ENCODE peak calls at places on chromosomes 12 and 14, in five cellular contexts. One of them, this sample, is unnamed.

GRCh38 chr12:4579305-4580097 is 17.5 kb downstream of the DYRK4 start:
- DNase-seq in tibial artery: no peak
- DNase-seq in transverse colon: peak; percentile 25
- DNase-seq in ovary: no peak
- DNase-seq in fibroblast of lung: peak; percentile 15
- DNase-seq in this sample: no peak

GRCh38 chr12:95004610-95005009 is 1.1 kb upstream of the NDUFA12 start:
- DNase-seq in transverse colon: no peak
- DNase-seq in tibial artery: no peak
- DNase-seq in ovary: no peak
- DNase-seq in fibroblast of lung: peak; percentile 80
- DNase-seq in this sample: no peak

GRCh38 chr12:53500119-53500775 is 836 bp upstream of the TARBP2 start:
- DNase-seq in ovary: peak; percentile 92
- DNase-seq in tibial artery: peak; percentile 92
- DNase-seq in transverse colon: peak; percentile 66
- DNase-seq in fibroblast of lung: peak; percentile 92
- DNase-seq in this sample: no peak

GRCh38 chr12:89525002-89525823 is 617 bp upstream of the GALNT4 start:
- DNase-seq in ovary: peak; percentile 51
- DNase-seq in fibroblast of lung: no peak
- DNase-seq in transverse colon: peak; percentile 75
- DNase-seq in tibial artery: peak; percentile 69
- DNase-seq in this sample: no peak

GRCh38 chr12:3371018-3371417 is 120.0 kb upstream of the PRMT8 start:
- DNase-seq in tibial artery: no peak
- DNase-seq in ovary: no peak
- DNase-seq in fibroblast of lung: no peak
- DNase-seq in transverse colon: no peak
- DNase-seq in this sample: no peak

GRCh38 chr12:64889434-64890216 is 65.2 kb downstream of the TBC1D30 start:
- DNase-seq in fibroblast of lung: no peak
- DNase-seq in tibial artery: no peak
- DNase-seq in transverse colon: no peak
- DNase-seq in ovary: no peak
- DNase-seq in this sample: no peak

GRCh38 chr12:94615284-94616216 is 34.8 kb downstream of the TMCC3 start:
- DNase-seq in ovary: no peak
- DNase-seq in fibroblast of lung: peak; percentile 69
- DNase-seq in transverse colon: peak; percentile 66
- DNase-seq in tibial artery: no peak
- DNase-seq in this sample: no peak

GRCh38 chr12:109052415-109053323 is at the start of gene USP30:
- DNase-seq in fibroblast of lung: peak; percentile 90
- DNase-seq in tibial artery: peak; percentile 87
- DNase-seq in transverse colon: peak; percentile 89
- DNase-seq in ovary: peak; percentile 83
- DNase-seq in this sample: peak; percentile 34

GRCh38 chr12:115599251-115599811 is 678.2 kb downstream of the MED13L start:
- DNase-seq in fibroblast of lung: no peak
- DNase-seq in tibial artery: no peak
- DNase-seq in ovary: no peak
- DNase-seq in transverse colon: peak; percentile 8
- DNase-seq in this sample: no peak

GRCh38 chr14:69979882-69980281 is 100.7 kb downstream of the SMOC1 start:
- DNase-seq in ovary: no peak
- DNase-seq in transverse colon: no peak
- DNase-seq in fibroblast of lung: no peak
- DNase-seq in tibial artery: no peak
- DNase-seq in this sample: no peak

GRCh38 chr14:34971381-34971780 is 11.4 kb upstream of the SRP54 start:
- DNase-seq in ovary: no peak
- DNase-seq in tibial artery: no peak
- DNase-seq in transverse colon: no peak
- DNase-seq in fibroblast of lung: no peak
- DNase-seq in this sample: no peak

GRCh38 chr14:105087963-105088811 is 23.0 kb upstream of the GPR132 start:
- DNase-seq in ovary: peak; percentile 77
- DNase-seq in fibroblast of lung: peak; percentile 84
- DNase-seq in transverse colon: peak; percentile 31
- DNase-seq in tibial artery: peak; percentile 88
- DNase-seq in this sample: no peak

GRCh38 chr12:131137009-131137835 is 183.5 kb downstream of the ADGRD1 start:
- DNase-seq in transverse colon: no peak
- DNase-seq in ovary: peak; percentile 17
- DNase-seq in tibial artery: no peak
- DNase-seq in fibroblast of lung: no peak
- DNase-seq in this sample: no peak

GRCh38 chr14:71713061-71713850 is 219.0 kb upstream of the RGS6 start:
- DNase-seq in fibroblast of lung: peak; percentile 29
- DNase-seq in ovary: no peak
- DNase-seq in transverse colon: no peak
- DNase-seq in tibial artery: no peak
- DNase-seq in this sample: no peak

GRCh38 chr14:20327005-20327869 is 5.8 kb downstream of the CCNB1IP1 start:
- DNase-seq in tibial artery: no peak
- DNase-seq in fibroblast of lung: peak; percentile 79
- DNase-seq in ovary: no peak
- DNase-seq in transverse colon: no peak
- DNase-seq in this sample: no peak

GRCh38 chr12:11136075-11136474 is 1.6 kb upstream of the TAS2R30 start:
- DNase-seq in fibroblast of lung: no peak
- DNase-seq in transverse colon: no peak
- DNase-seq in ovary: no peak
- DNase-seq in tibial artery: no peak
- DNase-seq in this sample: no peak

GRCh38 chr14:54738009-54738408 is 164.6 kb downstream of the GCH1 start:
- DNase-seq in transverse colon: no peak
- DNase-seq in tibial artery: no peak
- DNase-seq in fibroblast of lung: no peak
- DNase-seq in ovary: no peak
- DNase-seq in this sample: no peak

GRCh38 chr14:68568907-68569545 is 223.8 kb downstream of the ZFP36L1 start:
- DNase-seq in fibroblast of lung: no peak
- DNase-seq in transverse colon: no peak
- DNase-seq in ovary: no peak
- DNase-seq in tibial artery: no peak
- DNase-seq in this sample: no peak

GRCh38 chr12:104059963-104060362 is 4.4 kb upstream of the HCFC2 start:
- DNase-seq in tibial artery: no peak
- DNase-seq in transverse colon: no peak
- DNase-seq in fibroblast of lung: no peak
- DNase-seq in ovary: no peak
- DNase-seq in this sample: no peak

GRCh38 chr12:11884661-11885060 is 186.1 kb upstream of the BCL2L14 start:
- DNase-seq in transverse colon: peak; percentile 45
- DNase-seq in ovary: no peak
- DNase-seq in tibial artery: no peak
- DNase-seq in fibroblast of lung: no peak
- DNase-seq in this sample: no peak

GRCh38 chr12:19410211-19410610 is 29.1 kb upstream of the AEBP2 start:
- DNase-seq in ovary: no peak
- DNase-seq in transverse colon: no peak
- DNase-seq in tibial artery: no peak
- DNase-seq in fibroblast of lung: no peak
- DNase-seq in this sample: no peak

GRCh38 chr14:36214476-36215216 is 38.1 kb upstream of the PTCSC3 start:
- DNase-seq in fibroblast of lung: no peak
- DNase-seq in transverse colon: no peak
- DNase-seq in ovary: no peak
- DNase-seq in tibial artery: no peak
- DNase-seq in this sample: no peak

GRCh38 chr14:72590577-72590976 is 303.3 kb downstream of the DPF3 start:
- DNase-seq in tibial artery: no peak
- DNase-seq in ovary: no peak
- DNase-seq in fibroblast of lung: no peak
- DNase-seq in transverse colon: no peak
- DNase-seq in this sample: no peak

GRCh38 chr12:75446857-75447256 is 33.7 kb upstream of the GLIPR1 start:
- DNase-seq in ovary: no peak
- DNase-seq in fibroblast of lung: peak; percentile 64
- DNase-seq in tibial artery: no peak
- DNase-seq in transverse colon: no peak
- DNase-seq in this sample: peak; percentile 44

GRCh38 chr12:52407918-52408317 is 1.8 kb upstream of the KRT82 start:
- DNase-seq in ovary: no peak
- DNase-seq in tibial artery: no peak
- DNase-seq in fibroblast of lung: no peak
- DNase-seq in transverse colon: no peak
- DNase-seq in this sample: no peak

GRCh38 chr12:52413202-52413601 is 7.1 kb upstream of the KRT82 start:
- DNase-seq in transverse colon: no peak
- DNase-seq in ovary: no peak
- DNase-seq in tibial artery: no peak
- DNase-seq in fibroblast of lung: no peak
- DNase-seq in this sample: no peak

GRCh38 chr12:52414936-52415335 is 8.8 kb upstream of the KRT82 start:
- DNase-seq in tibial artery: no peak
- DNase-seq in fibroblast of lung: no peak
- DNase-seq in ovary: no peak
- DNase-seq in transverse colon: no peak
- DNase-seq in this sample: no peak

GRCh38 chr12:52413787-52414345 is 7.7 kb upstream of the KRT82 start:
- DNase-seq in transverse colon: no peak
- DNase-seq in ovary: no peak
- DNase-seq in fibroblast of lung: no peak
- DNase-seq in tibial artery: no peak
- DNase-seq in this sample: no peak

GRCh38 chr12:52411806-52412205 is 5.7 kb upstream of the KRT82 start:
- DNase-seq in tibial artery: no peak
- DNase-seq in transverse colon: no peak
- DNase-seq in ovary: no peak
- DNase-seq in fibroblast of lung: no peak
- DNase-seq in this sample: no peak
- H3K27ac ChIP-seq in tibial artery: no peak overlapping the region
- H3K27ac ChIP-seq in transverse colon: no peak overlapping the region
- H3K27ac ChIP-seq in ovary: no peak overlapping the region
- H3K27ac ChIP-seq in fibroblast of lung: no peak overlapping the region
- H3K27ac ChIP-seq in this sample: no peak overlapping the region

GRCh38 chr12:124769166-124769530 is 94.5 kb downstream of the SCARB1 start:
- DNase-seq in fibroblast of lung: peak; percentile 76
- DNase-seq in transverse colon: no peak
- DNase-seq in tibial artery: no peak
- DNase-seq in ovary: no peak
- DNase-seq in this sample: no peak

GRCh38 chr12:124771462-124772361 is 92.0 kb downstream of the SCARB1 start:
- DNase-seq in fibroblast of lung: peak; percentile 66
- DNase-seq in transverse colon: peak; percentile 87
- DNase-seq in ovary: peak; percentile 90
- DNase-seq in tibial artery: peak; percentile 89
- DNase-seq in this sample: no peak

GRCh38 chr12:124769881-124770512 is 93.7 kb downstream of the SCARB1 start:
- DNase-seq in ovary: no peak
- DNase-seq in tibial artery: no peak
- DNase-seq in transverse colon: no peak
- DNase-seq in fibroblast of lung: no peak
- DNase-seq in this sample: no peak

GRCh38 chr12:124772467-124773170 is 91.0 kb downstream of the SCARB1 start:
- DNase-seq in tibial artery: no peak
- DNase-seq in fibroblast of lung: no peak
- DNase-seq in ovary: no peak
- DNase-seq in transverse colon: no peak
- DNase-seq in this sample: no peak

GRCh38 chr12:124770725-124771124 is 92.9 kb downstream of the SCARB1 start:
- DNase-seq in fibroblast of lung: no peak
- DNase-seq in ovary: no peak
- DNase-seq in tibial artery: no peak
- DNase-seq in transverse colon: no peak
- DNase-seq in this sample: no peak
- H3K27ac ChIP-seq in fibroblast of lung: no peak overlapping the region
- H3K27ac ChIP-seq in ovary: no peak overlapping the region
- H3K27ac ChIP-seq in tibial artery: no peak overlapping the region
- H3K27ac ChIP-seq in transverse colon: no peak overlapping the region
- H3K27ac ChIP-seq in this sample: no peak overlapping the region

DNA sequence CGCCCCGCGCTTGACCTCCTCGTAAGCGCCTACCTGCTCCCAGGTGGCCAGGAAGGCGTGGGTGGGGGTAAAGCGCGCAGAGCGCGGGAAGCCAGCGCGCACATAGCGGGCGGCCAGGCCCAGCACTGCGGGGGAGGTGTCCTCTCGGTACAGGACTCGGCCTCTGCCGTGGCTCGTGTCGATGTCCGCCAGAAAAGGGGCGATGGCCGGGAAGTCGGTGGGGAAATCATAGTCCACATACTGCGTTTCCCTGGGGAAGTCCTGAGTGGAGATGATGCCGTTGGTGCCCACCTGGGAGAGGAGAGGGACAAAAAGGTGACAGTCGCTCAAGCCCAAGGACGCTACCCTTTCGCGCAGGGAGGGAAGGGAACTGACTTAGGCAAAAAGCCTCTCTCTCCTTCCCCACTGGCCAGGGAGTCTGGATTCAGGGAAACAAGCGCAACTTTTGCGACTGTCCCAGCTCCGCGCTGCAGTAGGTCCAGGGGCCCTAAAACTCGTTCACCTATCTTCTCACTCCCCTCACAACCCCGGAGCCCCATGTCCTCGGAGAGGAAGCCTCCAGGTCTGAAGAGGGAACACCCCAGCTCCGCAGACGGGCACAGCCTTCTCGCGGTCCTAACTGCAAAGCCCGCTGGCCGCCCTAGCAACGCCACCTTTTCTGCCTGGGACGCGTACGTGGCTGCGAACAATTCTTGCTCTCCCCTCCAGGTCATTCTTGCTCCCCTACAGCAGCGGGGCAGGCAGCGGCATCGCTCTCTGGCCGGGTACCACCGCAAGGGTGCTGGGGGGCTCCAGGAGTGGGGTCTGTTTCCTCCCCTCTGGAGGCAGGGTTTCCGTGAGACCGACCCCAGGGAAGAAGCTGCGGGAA is 752 bp downstream of the NID2 start:
- DNase-seq in ovary: peak; percentile 50
- DNase-seq in tibial artery: no peak
- DNase-seq in transverse colon: peak; percentile 36
- DNase-seq in fibroblast of lung: peak; percentile 52
- DNase-seq in this sample: no peak
- H3K27ac ChIP-seq in ovary: peak overlapping the region; percentile 81
- H3K27ac ChIP-seq in tibial artery: peak overlapping the region; percentile 78
- H3K27ac ChIP-seq in transverse colon: peak overlapping the region; percentile 84
- H3K27ac ChIP-seq in fibroblast of lung: peak overlapping the region; percentile 80
- H3K27ac ChIP-seq in this sample: no peak overlapping the region

GRCh38 chr14:24182110-24182882 is 6.3 kb downstream of the IPO4 start:
- DNase-seq in transverse colon: no peak
- DNase-seq in fibroblast of lung: no peak
- DNase-seq in ovary: no peak
- DNase-seq in tibial artery: no peak
- DNase-seq in this sample: no peak

GRCh38 chr14:24178399-24179178 is 6.7 kb downstream of the REC8 start:
- DNase-seq in transverse colon: no peak
- DNase-seq in ovary: no peak
- DNase-seq in fibroblast of lung: no peak
- DNase-seq in tibial artery: no peak
- DNase-seq in this sample: no peak

GRCh38 chr14:24179294-24179960 is 7.5 kb downstream of the REC8 start:
- DNase-seq in tibial artery: no peak
- DNase-seq in ovary: no peak
- DNase-seq in fibroblast of lung: no peak
- DNase-seq in transverse colon: no peak
- DNase-seq in this sample: no peak

GRCh38 chr14:24181251-24182077 is 7.2 kb downstream of the IPO4 start:
- DNase-seq in fibroblast of lung: no peak
- DNase-seq in ovary: no peak
- DNase-seq in transverse colon: no peak
- DNase-seq in tibial artery: no peak
- DNase-seq in this sample: no peak

GRCh38 chr14:24179961-24180726 is 8.3 kb downstream of the REC8 start:
- DNase-seq in ovary: no peak
- DNase-seq in tibial artery: no peak
- DNase-seq in fibroblast of lung: peak; percentile 78
- DNase-seq in transverse colon: no peak
- DNase-seq in this sample: no peak
- H3K27ac ChIP-seq in ovary: no peak overlapping the region
- H3K27ac ChIP-seq in tibial artery: no peak overlapping the region
- H3K27ac ChIP-seq in fibroblast of lung: peak overlapping the region; percentile 71
- H3K27ac ChIP-seq in transverse colon: peak overlapping the region; percentile 68
- H3K27ac ChIP-seq in this sample: peak overlapping the region; percentile 12